ENCODE peak calls at places on chromosome 2, in eight cellular contexts. H is lung, T is COLO829, Q is epithelial cell of esophagus, U is NCI-H1092, S is HT1080, R is mucosa of descending colon, G is GM13977. J is an unnamed sample.

GRCh38 chr2:183244300-183244849 is 120.1 kb downstream of the NUP35 start:
- DNase-seq in H (no peak), T (no peak), Q (no peak), U (peak), S (no peak), R (no peak), G (no peak), J (no peak)

GRCh38 chr2:226660524-226660923 is 139.1 kb downstream of the IRS1 start:
- DNase-seq in H (peak), T (no peak), Q (peak), U (no peak), S (peak), R (no peak), G (no peak), J (no peak)

GRCh38 chr2:239465017-239466001 is 64.5 kb upstream of the HDAC4 start:
- DNase-seq in H (peak), T (peak), Q (no peak), U (no peak), S (peak), R (peak), G (no peak), J (no peak)

GRCh38 chr2:215436705-215437570 is 1.1 kb upstream of the FN1 start:
- DNase-seq in H (no peak), T (no peak), Q (no peak), U (no peak), S (no peak), R (no peak), G (peak), J (no peak)

GRCh38 chr2:73931531-73932500 is 5.1 kb downstream of the DGUOK start:
- DNase-seq in H (no peak), T (peak), Q (peak), U (no peak), S (peak), R (no peak), G (no peak), J (no peak)

GRCh38 chr2:10913501-10914271 is 2.0 kb downstream of the KCNF1 start:
- DNase-seq in H (no peak), T (no peak), Q (no peak), U (no peak), S (no peak), R (no peak), G (no peak), J (no peak)

GRCh38 chr2:26590439-26590838 is 50.7 kb downstream of the CIB4 start:
- DNase-seq in H (no peak), T (no peak), Q (no peak), U (no peak), S (no peak), R (no peak), G (no peak), J (no peak)

GRCh38 chr2:217933326-217933993 is 69.3 kb downstream of the TNS1 start:
- DNase-seq in H (no peak), T (no peak), Q (no peak), U (no peak), S (no peak), R (no peak), G (no peak), J (no peak)

GRCh38 chr2:72932045-72932444 is 14.7 kb downstream of the EMX1 start:
- DNase-seq in H (no peak), T (no peak), Q (peak), U (no peak), S (peak), R (no peak), G (no peak), J (no peak)

GRCh38 chr2:109563980-109564550 is 49.7 kb downstream of the SEPTIN10 start:
- DNase-seq in H (no peak), T (no peak), Q (peak), U (no peak), S (no peak), R (no peak), G (no peak), J (no peak)

GRCh38 chr2:184308706-184309105 is 289.6 kb upstream of the ZNF804A start:
- DNase-seq in H (no peak), T (no peak), Q (no peak), U (no peak), S (no peak), R (no peak), G (no peak), J (no peak)

GRCh38 chr2:188294547-188294946 is 2.9 kb downstream of the GULP1 start:
- DNase-seq in H (no peak), T (no peak), Q (no peak), U (no peak), S (no peak), R (no peak), G (no peak), J (no peak)

GRCh38 chr2:119282966-119283511 is 59.4 kb downstream of the STEAP3 start:
- DNase-seq in H (peak), T (no peak), Q (peak), U (peak), S (peak), R (no peak), G (no peak), J (no peak)

GRCh38 chr2:27752551-27753237 is 18.8 kb upstream of the MRPL33 start:
- DNase-seq in H (peak), T (no peak), Q (peak), U (no peak), S (no peak), R (peak), G (no peak), J (peak)

GRCh38 chr2:119371111-119371510 is 4.3 kb downstream of the DBI start:
- DNase-seq in H (no peak), T (peak), Q (no peak), U (no peak), S (no peak), R (no peak), G (no peak), J (no peak)

GRCh38 chr2:190879474-190880373 is 897 bp upstream of the GLS start:
- DNase-seq in H (no peak), T (peak), Q (no peak), U (no peak), S (no peak), R (no peak), G (no peak), J (no peak)

GRCh38 chr2:8636041-8636491 is 45.8 kb upstream of the ID2 start:
- DNase-seq in H (no peak), T (no peak), Q (no peak), U (peak), S (no peak), R (no peak), G (no peak), J (no peak)

GRCh38 chr2:37920570-37920969 is 4.5 kb upstream of the RMDN2 start:
- DNase-seq in H (no peak), T (no peak), Q (peak), U (no peak), S (peak), R (no peak), G (no peak), J (no peak)

GRCh38 chr2:177599072-177599688 is 206.6 kb downstream of the AGPS start:
- DNase-seq in H (no peak), T (peak), Q (no peak), U (no peak), S (peak), R (no peak), G (no peak), J (no peak)

GRCh38 chr2:175414872-175415487 is 233.5 kb upstream of the ATP5MC3 start:
- DNase-seq in H (peak), T (peak), Q (peak), U (peak), S (peak), R (peak), G (peak), J (peak)

GRCh38 chr2:88892207-88892606 is 200.7 kb downstream of the RPIA start:
- DNase-seq in H (no peak), T (no peak), Q (no peak), U (no peak), S (no peak), R (no peak), G (no peak), J (no peak)

GRCh38 chr2:200968162-200968561 is 4.7 kb upstream of the ORC2 start:
- DNase-seq in H (no peak), T (peak), Q (peak), U (no peak), S (peak), R (no peak), G (no peak), J (no peak)

GRCh38 chr2:54574107-54574859 is 118.2 kb downstream of the SPTBN1 start:
- DNase-seq in H (peak), T (no peak), Q (peak), U (no peak), S (no peak), R (peak), G (no peak), J (no peak)

GRCh38 chr2:231193216-231193615 is 5.2 kb upstream of the ARMC9 start:
- DNase-seq in H (no peak), T (peak), Q (no peak), U (no peak), S (no peak), R (no peak), G (no peak), J (no peak)

GRCh38 chr2:263774-264492 is at the start of gene SH3YL1:
- DNase-seq in H (peak), T (no peak), Q (peak), U (no peak), S (no peak), R (peak), G (peak), J (no peak)

GRCh38 chr2:79860233-79861058 is 347.6 kb downstream of the CTNNA2 start:
- DNase-seq in H (no peak), T (peak), Q (peak), U (no peak), S (peak), R (no peak), G (peak), J (peak)

GRCh38 chr2:207334631-207335371 is 169.1 kb upstream of the KLF7 start:
- DNase-seq in H (peak), T (peak), Q (peak), U (no peak), S (peak), R (peak), G (no peak), J (no peak)

GRCh38 chr2:101467306-101467705 is 7.6 kb downstream of the RFX8 start:
- DNase-seq in H (no peak), T (no peak), Q (no peak), U (no peak), S (no peak), R (no peak), G (no peak), J (no peak)

GRCh38 chr2:58925676-58926081 is 684.6 kb upstream of the FANCL start:
- DNase-seq in H (no peak), T (no peak), Q (no peak), U (no peak), S (no peak), R (no peak), G (no peak), J (no peak)

GRCh38 chr2:220949476-220949875 is 622.6 kb downstream of the EPHA4 start:
- DNase-seq in H (no peak), T (no peak), Q (no peak), U (peak), S (no peak), R (no peak), G (no peak), J (no peak)

GRCh38 chr2:6183231-6183630 is 491.0 kb downstream of the SOX11 start:
- DNase-seq in H (no peak), T (no peak), Q (no peak), U (no peak), S (no peak), R (no peak), G (no peak), J (no peak)

GRCh38 chr2:201228912-201229290 is 31.4 kb upstream of the CASP8 start:
- DNase-seq in H (no peak), T (no peak), Q (no peak), U (no peak), S (no peak), R (no peak), G (no peak), J (no peak)